ENCODE peak calls at places on chromosomes 4 and X, in five cellular contexts. H, M, F, Q and G are unnamed samples.

GRCh38 chr4:148515248-148515647 is 73.0 kb upstream of the NR3C2 start:
- DNase-seq in H (peak), M (no peak), F (no peak), Q (no peak), G (peak)

GRCh38 chr4:168541608-168541953 is 44.7 kb downstream of the PALLD start:
- DNase-seq in H (peak), M (peak), F (no peak), Q (no peak), G (peak)

GRCh38 chr4:175309041-175309440 is 390.9 kb downstream of the ADAM29 start:
- DNase-seq in H (peak), M (no peak), F (no peak), Q (no peak), G (no peak)

GRCh38 chr4:169254546-169254983 is 16.2 kb downstream of the SH3RF1 start:
- DNase-seq in H (peak), M (peak), F (no peak), Q (no peak), G (peak)

GRCh38 chrX:15471016-15471415 is 22.1 kb downstream of the PIR start:
- DNase-seq in H (peak), M (peak), F (peak), Q (peak), G (peak)

GRCh38 chrX:51158261-51158660 is 174.4 kb upstream of the NUDT10 start:
- DNase-seq in H (no peak), M (no peak), F (no peak), Q (no peak), G (no peak)

GRCh38 chrX:9416562-9417319 is 48.1 kb upstream of the TBL1X start:
- DNase-seq in H (peak), M (no peak), F (no peak), Q (no peak), G (no peak)

GRCh38 chr4:149486861-149487260 is 328.8 kb downstream of the IQCM start:
- DNase-seq in H (no peak), M (no peak), F (no peak), Q (no peak), G (no peak)

GRCh38 chr4:141684785-141685184 is 48.4 kb downstream of the IL15 start:
- DNase-seq in H (peak), M (no peak), F (no peak), Q (no peak), G (no peak)

GRCh38 chrX:72479324-72480274 is 93.0 kb downstream of the HDAC8 start:
- DNase-seq in H (no peak), M (no peak), F (no peak), Q (no peak), G (no peak)

GRCh38 chrX:132071260-132071659 is 48.2 kb downstream of the STK26 start:
- DNase-seq in H (no peak), M (peak), F (no peak), Q (no peak), G (no peak)

GRCh38 chrX:40156472-40157227 is 58.9 kb upstream of the BCOR start:
- DNase-seq in H (no peak), M (no peak), F (peak), Q (no peak), G (no peak)

DNA sequence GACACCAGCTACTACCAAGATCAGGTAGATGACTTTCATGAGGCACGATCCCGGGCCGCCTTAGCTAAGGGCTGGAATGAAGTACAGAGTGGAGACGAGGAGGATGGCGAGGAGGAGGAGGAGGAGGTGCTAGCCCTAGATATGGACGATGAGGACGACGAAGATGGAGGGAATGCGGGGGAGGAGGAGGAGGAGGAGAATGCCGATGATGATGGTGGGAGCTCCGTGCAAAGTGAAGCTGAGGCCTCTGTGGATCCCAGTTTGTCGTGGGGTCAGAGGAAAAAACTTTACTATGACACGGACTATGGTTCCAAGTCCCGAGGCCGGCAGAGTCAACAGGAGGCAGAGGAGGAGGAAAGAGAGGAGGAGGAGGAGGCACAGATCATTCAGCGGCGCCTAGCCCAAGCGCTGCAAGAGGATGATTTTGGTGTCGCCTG is 481 bp downstream of the UTP3 start:
- DNase-seq in H (no peak), M (no peak), F (no peak), Q (no peak), G (no peak)
- TF ChIP-seq CEBPB in H (no peak), M (no peak), F (no peak), Q (no peak), G (no peak)

GRCh38 chrX:34586507-34586906 is 70.6 kb downstream of the TMEM47 start:
- DNase-seq in H (no peak), M (no peak), F (no peak), Q (no peak), G (no peak)

GRCh38 chrX:34586936-34587335 is 70.1 kb downstream of the TMEM47 start:
- DNase-seq in H (no peak), M (no peak), F (no peak), Q (no peak), G (no peak)

GRCh38 chrX:34584781-34585180 is 72.3 kb downstream of the TMEM47 start:
- DNase-seq in H (no peak), M (no peak), F (no peak), Q (no peak), G (no peak)

GRCh38 chrX:34580069-34580468 is 77.0 kb downstream of the TMEM47 start:
- DNase-seq in H (no peak), M (no peak), F (no peak), Q (no peak), G (no peak)

DNA sequence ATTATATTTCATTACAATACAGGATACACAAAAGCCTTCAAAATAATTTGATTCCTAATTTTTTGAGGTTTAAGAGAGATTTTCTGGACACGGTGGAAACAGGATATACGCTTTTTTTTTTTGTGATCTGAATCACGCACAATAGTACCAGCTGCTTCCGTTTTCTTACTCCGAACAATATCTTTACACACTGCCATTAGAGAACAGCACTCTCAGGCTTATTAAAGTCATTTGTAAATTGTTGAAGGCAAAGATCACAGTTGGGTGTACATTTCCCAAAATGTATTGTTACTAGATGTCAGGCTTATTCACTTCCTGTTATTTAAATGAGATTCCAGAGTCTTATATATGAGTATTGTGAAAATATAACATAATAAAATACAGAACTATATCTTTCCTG is 71.5 kb downstream of the TMEM47 start:
- DNase-seq in H (no peak), M (no peak), F (no peak), Q (no peak), G (no peak)
- TF ChIP-seq CEBPB in H (no peak), M (no peak), F (no peak), Q (no peak), G (no peak)

GRCh38 chrX:154444001-154444754 is at the start of gene FAM50A:
- DNase-seq in H (peak), M (peak), F (peak), Q (no peak), G (no peak)
- TF ChIP-seq CEBPB in H (no peak), M (no peak), F (no peak), Q (no peak), G (no peak)

GRCh38 chrX:153539171-153539978 is 21.9 kb downstream of the ATP2B3 start:
- DNase-seq in H (peak), M (peak), F (peak), Q (no peak), G (peak)
- TF ChIP-seq CEBPB in H (no peak), M (no peak), F (no peak), Q (no peak), G (no peak)

GRCh38 chrX:100994352-100995281 is 25.1 kb downstream of the ARL13A start:
- DNase-seq in H (peak), M (peak), F (no peak), Q (peak), G (peak)

GRCh38 chrX:100999451-100999850 is 29.9 kb downstream of the ARL13A start:
- DNase-seq in H (no peak), M (no peak), F (no peak), Q (no peak), G (no peak)

GRCh38 chrX:100990139-100990538 is 20.6 kb downstream of the ARL13A start:
- DNase-seq in H (no peak), M (no peak), F (no peak), Q (no peak), G (no peak)

GRCh38 chrX:100995469-100995868 is 26.0 kb downstream of the ARL13A start:
- DNase-seq in H (peak), M (no peak), F (no peak), Q (no peak), G (peak)
- TF ChIP-seq CEBPB in H (no peak), M (no peak), F (no peak), Q (no peak), G (peak)

DNA sequence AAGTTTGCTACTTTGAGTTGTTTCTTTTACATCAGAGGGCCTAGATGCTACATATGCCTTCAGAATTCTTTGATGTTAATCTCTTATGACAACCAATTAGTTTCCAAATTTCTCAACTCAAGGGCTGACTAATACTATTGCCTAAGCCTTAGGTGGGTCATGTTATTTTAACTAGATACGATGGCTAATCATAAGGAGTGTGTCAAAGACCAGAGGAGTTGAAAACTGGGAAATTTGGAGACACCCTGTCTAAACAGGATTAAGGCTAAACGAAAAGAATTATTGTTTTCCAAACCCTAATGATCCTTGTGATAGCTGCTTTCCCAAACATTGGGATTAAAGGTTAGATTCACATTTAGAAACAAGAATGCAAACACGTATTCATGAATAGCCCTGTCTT is 228.5 kb downstream of the PCDH7 start:
- DNase-seq in H (peak), M (no peak), F (no peak), Q (no peak), G (peak)
- TF ChIP-seq CEBPB in H (peak), M (no peak), F (no peak), Q (no peak), G (peak)

GRCh38 chr4:88216395-88216794 is 58.0 kb upstream of the ABCG2 start:
- DNase-seq in H (no peak), M (no peak), F (peak), Q (no peak), G (no peak)

GRCh38 chr4:88208146-88208545 is 49.7 kb upstream of the ABCG2 start:
- DNase-seq in H (no peak), M (no peak), F (no peak), Q (no peak), G (no peak)

GRCh38 chr4:88215351-88215750 is 56.9 kb upstream of the ABCG2 start:
- DNase-seq in H (peak), M (no peak), F (no peak), Q (no peak), G (no peak)

GRCh38 chr4:88212253-88212561 is 53.8 kb upstream of the ABCG2 start:
- DNase-seq in H (no peak), M (no peak), F (no peak), Q (no peak), G (no peak)

DNA sequence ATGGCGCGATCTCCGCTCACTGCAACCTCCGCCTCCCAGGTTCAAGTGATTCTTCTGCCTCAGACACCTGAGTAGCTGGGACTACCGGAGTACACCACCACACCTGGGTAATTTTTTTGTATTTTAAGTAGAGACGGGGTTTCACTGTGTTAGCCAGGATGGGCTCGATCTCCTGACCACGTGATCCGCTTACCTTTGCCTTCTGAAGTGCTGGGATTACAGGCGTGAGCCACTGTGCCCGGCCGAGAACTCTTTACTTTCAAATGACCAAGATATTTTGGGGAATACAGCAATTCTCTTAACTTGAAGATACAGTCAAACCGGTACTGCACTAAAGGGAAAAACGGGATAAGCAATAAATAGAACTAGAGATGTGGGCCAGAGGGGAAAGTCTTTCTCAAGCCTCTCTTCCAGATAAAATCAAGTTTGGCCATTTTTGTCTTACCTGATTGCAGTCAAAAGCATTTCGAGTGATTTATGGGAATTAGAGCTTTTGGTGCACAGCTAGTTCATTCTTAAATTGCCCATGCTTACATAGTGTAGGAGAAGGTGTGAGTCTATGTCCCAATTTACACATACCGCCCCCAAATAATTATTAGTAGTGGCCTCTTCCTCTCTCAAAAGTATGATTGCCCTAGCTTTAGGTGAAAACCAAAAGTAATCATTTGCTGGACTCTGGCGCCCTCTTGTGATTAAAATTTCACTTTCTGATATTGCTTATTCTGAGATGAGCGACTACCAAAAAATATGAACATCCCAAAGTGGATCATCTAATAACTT is 53.2 kb upstream of the ABCG2 start:
- DNase-seq in H (peak), M (peak), F (peak), Q (no peak), G (peak)
- TF ChIP-seq CEBPB in H (no peak), M (no peak), F (no peak), Q (no peak), G (no peak)